ENCODE peak calls at places on chromosomes 4 and X, in seven cellular contexts. Y, J, Q, P, D, G and B are unnamed samples.
A peak's percentile ranks its signal among the peaks of the same experiment; 100 is the strongest.

GRCh38 chr4:25863347-25863784 is 578 bp upstream of the SEL1L3 start:
- DNase-seq in Y (no peak), J (no peak), Q (peak; percentile 64), P (peak; percentile 21), D (peak; percentile 17), G (no peak), B (peak; percentile 71)

GRCh38 chr4:150150545-150151156 is 72.4 kb downstream of the DCLK2 start:
- DNase-seq in Y (no peak), J (no peak), Q (no peak), P (no peak), D (peak; percentile 15), G (no peak), B (no peak)

GRCh38 chr4:168632246-168632832 is 135.5 kb downstream of the PALLD start:
- DNase-seq in Y (no peak), J (no peak), Q (peak; percentile 76), P (no peak), D (peak; percentile 72), G (no peak), B (no peak)

GRCh38 chr4:1647432-1647831 is 36.7 kb downstream of the FAM53A start:
- DNase-seq in Y (no peak), J (no peak), Q (no peak), P (no peak), D (no peak), G (no peak), B (no peak)

GRCh38 chrX:129478516-129478915 is 44.8 kb downstream of the SMARCA1 start:
- DNase-seq in Y (peak; percentile 73), J (peak; percentile 69), Q (no peak), P (no peak), D (no peak), G (no peak), B (no peak)

GRCh38 chr4:101921370-101921769 is 130.8 kb downstream of the BANK1 start:
- DNase-seq in Y (no peak), J (no peak), Q (no peak), P (no peak), D (no peak), G (no peak), B (no peak)

GRCh38 chr4:181525641-181526040 is 717.6 kb upstream of the TENM3 start:
- DNase-seq in Y (no peak), J (no peak), Q (peak; percentile 30), P (no peak), D (no peak), G (peak; percentile 20), B (no peak)

GRCh38 chrX:71994601-71995000 is 84.0 kb downstream of the NHSL2 start:
- DNase-seq in Y (no peak), J (no peak), Q (no peak), P (no peak), D (no peak), G (no peak), B (no peak)

GRCh38 chr4:98828801-98829200 is 100.1 kb downstream of the EIF4E start:
- DNase-seq in Y (no peak), J (no peak), Q (peak; percentile 56), P (no peak), D (no peak), G (no peak), B (peak; percentile 34)

GRCh38 chrX:130502023-130502570 is 100.3 kb downstream of the RBMX2 start:
- DNase-seq in Y (no peak), J (no peak), Q (no peak), P (no peak), D (no peak), G (no peak), B (no peak)

GRCh38 chrX:130498653-130499274 is 97.0 kb downstream of the RBMX2 start:
- DNase-seq in Y (no peak), J (no peak), Q (no peak), P (no peak), D (no peak), G (no peak), B (no peak)

GRCh38 chrX:130497531-130497930 is 95.7 kb downstream of the RBMX2 start:
- DNase-seq in Y (no peak), J (no peak), Q (no peak), P (no peak), D (no peak), G (no peak), B (no peak)
- H2AK5ac ChIP-seq in Y (no peak overlapping the region), J (no peak overlapping the region), Q (no peak overlapping the region), P (no peak overlapping the region), D (no peak overlapping the region), G (no peak overlapping the region), B (no peak overlapping the region)

GRCh38 chrX:40511258-40511657 is 69.5 kb upstream of the ATP6AP2 start:
- DNase-seq in Y (no peak), J (no peak), Q (no peak), P (no peak), D (no peak), G (no peak), B (no peak)
- H2AK5ac ChIP-seq in Y (no peak overlapping the region), J (no peak overlapping the region), Q (no peak overlapping the region), P (no peak overlapping the region), D (no peak overlapping the region), G (no peak overlapping the region), B (no peak overlapping the region)

DNA sequence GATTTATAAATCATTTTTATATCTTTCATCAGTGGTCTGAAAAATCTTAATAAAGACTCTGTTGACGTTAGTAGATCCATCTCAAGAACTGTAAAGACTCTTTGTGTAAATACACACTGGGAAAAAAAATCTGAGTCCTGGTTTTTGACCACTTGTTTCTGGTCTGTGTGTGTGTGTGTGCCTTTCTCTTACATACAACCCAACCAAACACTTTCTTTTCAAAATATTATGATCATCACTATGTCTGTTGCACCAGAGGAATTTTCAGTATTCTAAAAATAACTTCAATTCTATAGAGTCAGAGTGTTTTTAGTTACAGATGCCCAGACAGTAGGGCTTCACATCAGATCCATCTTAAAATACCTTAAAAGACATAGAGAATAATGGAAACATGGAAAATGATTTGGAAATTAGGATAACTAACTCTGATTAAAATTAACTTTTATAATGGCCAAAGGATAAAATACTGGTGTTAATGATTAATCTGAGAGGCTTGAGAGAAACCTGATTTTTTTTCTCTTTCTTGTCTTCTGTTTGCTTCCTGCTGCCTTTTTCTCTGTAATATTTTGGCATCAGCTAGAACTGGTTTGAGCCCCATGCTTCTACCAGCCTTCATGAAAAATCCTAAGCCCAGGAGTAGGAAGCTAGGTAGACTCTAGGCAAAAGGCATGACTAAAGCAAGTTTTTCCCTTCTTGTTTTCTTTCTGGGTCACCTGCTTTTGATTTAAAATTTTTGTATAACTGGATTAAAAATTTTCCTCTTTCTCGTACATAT is 99.7 kb downstream of the ATXN3L start:
- DNase-seq in Y (peak; percentile 80), J (peak; percentile 62), Q (no peak), P (no peak), D (no peak), G (no peak), B (no peak)
- H2AK5ac ChIP-seq in Y (no peak overlapping the region), J (no peak overlapping the region), Q (no peak overlapping the region), P (no peak overlapping the region), D (no peak overlapping the region), G (no peak overlapping the region), B (no peak overlapping the region)

GRCh38 chrX:131041652-131042051 is 16.5 kb upstream of the ARHGAP36 start:
- DNase-seq in Y (no peak), J (no peak), Q (no peak), P (no peak), D (no peak), G (no peak), B (no peak)
- H2AK5ac ChIP-seq in Y (no peak overlapping the region), J (no peak overlapping the region), Q (no peak overlapping the region), P (no peak overlapping the region), D (no peak overlapping the region), G (no peak overlapping the region), B (no peak overlapping the region)

DNA sequence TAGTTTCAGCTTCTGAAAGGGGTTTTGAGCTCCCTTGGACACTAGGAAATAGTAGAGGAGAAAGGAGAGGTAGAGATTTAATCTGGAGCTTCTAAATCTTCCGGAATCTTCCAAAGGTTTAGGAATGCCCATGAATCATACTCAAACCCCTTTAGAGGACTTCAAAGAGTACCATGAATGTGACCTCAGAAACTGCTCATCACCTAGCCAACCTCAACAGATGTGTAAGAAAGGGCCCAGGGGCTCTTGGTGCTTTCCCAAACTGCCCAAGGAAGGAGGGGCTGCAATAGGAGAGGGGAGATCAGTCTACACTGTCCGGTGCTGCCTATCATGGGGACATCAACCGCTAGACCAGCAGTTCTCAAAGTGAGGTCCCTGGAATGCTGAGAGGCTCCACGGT is 109.1 kb downstream of the RBM47 start:
- DNase-seq in Y (no peak), J (no peak), Q (peak; percentile 25), P (no peak), D (no peak), G (peak; percentile 91), B (no peak)
- H2AK5ac ChIP-seq in Y (peak overlapping the region; percentile 4), J (no peak overlapping the region), Q (no peak overlapping the region), P (no peak overlapping the region), D (no peak overlapping the region), G (no peak overlapping the region), B (no peak overlapping the region)

GRCh38 chr4:58214376-58214775 is 1104.2 kb upstream of the IGFBP7 start:
- DNase-seq in Y (no peak), J (no peak), Q (no peak), P (no peak), D (no peak), G (peak; percentile 92), B (peak; percentile 37)

DNA sequence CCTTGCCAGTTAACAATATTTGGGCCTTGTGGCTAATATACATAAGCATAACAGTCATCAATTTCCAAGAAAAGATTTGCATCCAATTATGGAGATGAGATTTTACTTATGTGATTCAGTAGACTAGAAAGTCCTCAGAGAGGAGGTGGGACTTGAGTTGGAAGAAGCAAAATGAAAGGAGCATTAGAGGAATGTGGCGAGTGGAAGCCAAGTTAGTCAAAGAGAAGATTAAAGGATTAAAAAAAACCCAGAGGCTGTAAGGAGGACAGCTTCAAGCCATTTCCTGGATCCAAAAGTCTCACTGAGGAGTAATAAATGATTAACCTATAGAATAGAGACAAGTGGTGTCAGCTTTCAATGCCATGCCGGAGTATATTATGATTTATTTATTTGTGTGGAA is 1099.4 kb upstream of the IGFBP7 start:
- DNase-seq in Y (no peak), J (no peak), Q (peak; percentile 61), P (no peak), D (peak; percentile 8), G (no peak), B (no peak)
- H2AK5ac ChIP-seq in Y (no peak overlapping the region), J (no peak overlapping the region), Q (no peak overlapping the region), P (no peak overlapping the region), D (no peak overlapping the region), G (no peak overlapping the region), B (no peak overlapping the region)

GRCh38 chr4:125104616-125105015 is 210.1 kb upstream of the FAT4 start:
- DNase-seq in Y (peak; percentile 40), J (peak; percentile 76), Q (no peak), P (no peak), D (no peak), G (no peak), B (no peak)

GRCh38 chr4:125111352-125111751 is 203.4 kb upstream of the FAT4 start:
- DNase-seq in Y (no peak), J (no peak), Q (no peak), P (no peak), D (no peak), G (no peak), B (no peak)

GRCh38 chr4:125101706-125102105 is 213.0 kb upstream of the FAT4 start:
- DNase-seq in Y (no peak), J (no peak), Q (no peak), P (no peak), D (no peak), G (peak; percentile 93), B (no peak)

DNA sequence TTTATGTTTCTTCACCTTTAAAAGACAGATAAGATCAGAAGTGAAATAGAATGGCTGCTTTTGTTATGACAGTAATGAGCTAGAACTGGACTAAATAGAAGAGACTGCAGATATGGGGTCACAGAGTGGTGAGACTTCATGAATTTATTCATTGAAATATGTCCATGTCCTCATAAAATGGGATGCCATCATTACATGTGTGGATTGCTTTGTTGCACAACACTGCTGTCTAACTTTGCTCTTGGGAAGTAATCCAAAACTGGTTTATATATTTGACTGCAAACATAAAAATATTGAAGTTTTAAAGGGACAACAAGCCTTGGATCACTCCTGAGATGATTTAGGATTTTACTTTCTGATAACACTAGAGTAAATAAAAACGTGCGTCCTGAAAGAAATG is 209.2 kb upstream of the FAT4 start:
- DNase-seq in Y (no peak), J (peak; percentile 32), Q (no peak), P (no peak), D (no peak), G (peak; percentile 19), B (no peak)
- H2AK5ac ChIP-seq in Y (no peak overlapping the region), J (no peak overlapping the region), Q (no peak overlapping the region), P (no peak overlapping the region), D (no peak overlapping the region), G (no peak overlapping the region), B (no peak overlapping the region)